ENCODE peak calls at places on chromosomes 7 and 10, in six cellular contexts. One of them, this sample, is unnamed.

GRCh38 chr7:148962823-148963582 is 65.3 kb downstream of the PDIA4 start:
- DNase-seq in NCI-H187: peak
- DNase-seq in foreskin fibroblast: peak
- DNase-seq in MV-4-11: peak
- DNase-seq in stimulated activated CD8-positive, alpha-beta memory T cell treated with anti-CD3 and anti-CD28 coated beads, Interleukin-15, amount 100 ng/mL, for 4 hours: peak
- DNase-seq in NCI-H2081: peak
- DNase-seq in this sample: no peak

GRCh38 chr7:123769371-123769770 is 20.6 kb upstream of the WASL start:
- DNase-seq in NCI-H187: no peak
- DNase-seq in foreskin fibroblast: peak
- DNase-seq in MV-4-11: no peak
- DNase-seq in stimulated activated CD8-positive, alpha-beta memory T cell treated with anti-CD3 and anti-CD28 coated beads, Interleukin-15, amount 100 ng/mL, for 4 hours: no peak
- DNase-seq in NCI-H2081: no peak
- DNase-seq in this sample: peak

GRCh38 chr7:31633894-31634494 is 53.0 kb upstream of the PPP1R17 start:
- DNase-seq in NCI-H187: no peak
- DNase-seq in foreskin fibroblast: peak
- DNase-seq in MV-4-11: peak
- DNase-seq in stimulated activated CD8-positive, alpha-beta memory T cell treated with anti-CD3 and anti-CD28 coated beads, Interleukin-15, amount 100 ng/mL, for 4 hours: no peak
- DNase-seq in NCI-H2081: peak
- DNase-seq in this sample: peak

GRCh38 chr10:127612-128432 is 7.4 kb upstream of the ZMYND11 start:
- DNase-seq in NCI-H187: no peak
- DNase-seq in foreskin fibroblast: no peak
- DNase-seq in MV-4-11: peak
- DNase-seq in stimulated activated CD8-positive, alpha-beta memory T cell treated with anti-CD3 and anti-CD28 coated beads, Interleukin-15, amount 100 ng/mL, for 4 hours: no peak
- DNase-seq in NCI-H2081: no peak
- DNase-seq in this sample: no peak

GRCh38 chr7:137970263-137970975 is 31.5 kb downstream of the CREB3L2 start:
- DNase-seq in NCI-H187: no peak
- DNase-seq in foreskin fibroblast: peak
- DNase-seq in MV-4-11: peak
- DNase-seq in stimulated activated CD8-positive, alpha-beta memory T cell treated with anti-CD3 and anti-CD28 coated beads, Interleukin-15, amount 100 ng/mL, for 4 hours: no peak
- DNase-seq in NCI-H2081: no peak
- DNase-seq in this sample: no peak

GRCh38 chr10:74628136-74628535 is 198.3 kb upstream of the KAT6B start:
- DNase-seq in NCI-H187: no peak
- DNase-seq in foreskin fibroblast: peak
- DNase-seq in MV-4-11: no peak
- DNase-seq in stimulated activated CD8-positive, alpha-beta memory T cell treated with anti-CD3 and anti-CD28 coated beads, Interleukin-15, amount 100 ng/mL, for 4 hours: no peak
- DNase-seq in NCI-H2081: no peak
- DNase-seq in this sample: no peak

GRCh38 chr10:43252785-43253341 is 14.0 kb downstream of the RASGEF1A start:
- DNase-seq in NCI-H187: no peak
- DNase-seq in foreskin fibroblast: no peak
- DNase-seq in MV-4-11: no peak
- DNase-seq in stimulated activated CD8-positive, alpha-beta memory T cell treated with anti-CD3 and anti-CD28 coated beads, Interleukin-15, amount 100 ng/mL, for 4 hours: no peak
- DNase-seq in NCI-H2081: no peak
- DNase-seq in this sample: no peak

GRCh38 chr10:124849111-124849773 is 47.6 kb downstream of the ABRAXAS2 start:
- DNase-seq in NCI-H187: no peak
- DNase-seq in foreskin fibroblast: no peak
- DNase-seq in MV-4-11: no peak
- DNase-seq in stimulated activated CD8-positive, alpha-beta memory T cell treated with anti-CD3 and anti-CD28 coated beads, Interleukin-15, amount 100 ng/mL, for 4 hours: no peak
- DNase-seq in NCI-H2081: no peak
- DNase-seq in this sample: no peak

GRCh38 chr7:134732739-134733138 is 46.7 kb upstream of the CALD1 start:
- DNase-seq in NCI-H187: no peak
- DNase-seq in foreskin fibroblast: no peak
- DNase-seq in MV-4-11: no peak
- DNase-seq in stimulated activated CD8-positive, alpha-beta memory T cell treated with anti-CD3 and anti-CD28 coated beads, Interleukin-15, amount 100 ng/mL, for 4 hours: no peak
- DNase-seq in NCI-H2081: no peak
- DNase-seq in this sample: no peak

GRCh38 chr10:129888784-129889616 is 75.1 kb downstream of the EBF3 start:
- DNase-seq in NCI-H187: no peak
- DNase-seq in foreskin fibroblast: peak
- DNase-seq in MV-4-11: no peak
- DNase-seq in stimulated activated CD8-positive, alpha-beta memory T cell treated with anti-CD3 and anti-CD28 coated beads, Interleukin-15, amount 100 ng/mL, for 4 hours: peak
- DNase-seq in NCI-H2081: no peak
- DNase-seq in this sample: no peak

GRCh38 chr10:119680668-119681070 is 29.5 kb downstream of the BAG3 start:
- DNase-seq in NCI-H187: no peak
- DNase-seq in foreskin fibroblast: peak
- DNase-seq in MV-4-11: no peak
- DNase-seq in stimulated activated CD8-positive, alpha-beta memory T cell treated with anti-CD3 and anti-CD28 coated beads, Interleukin-15, amount 100 ng/mL, for 4 hours: no peak
- DNase-seq in NCI-H2081: no peak
- DNase-seq in this sample: peak

GRCh38 chr7:17105701-17106100 is 192.8 kb upstream of the AHR start:
- DNase-seq in NCI-H187: no peak
- DNase-seq in foreskin fibroblast: peak
- DNase-seq in MV-4-11: no peak
- DNase-seq in stimulated activated CD8-positive, alpha-beta memory T cell treated with anti-CD3 and anti-CD28 coated beads, Interleukin-15, amount 100 ng/mL, for 4 hours: no peak
- DNase-seq in NCI-H2081: no peak
- DNase-seq in this sample: no peak

GRCh38 chr7:115707684-115708341 is 322.8 kb downstream of the TFEC start:
- DNase-seq in NCI-H187: peak
- DNase-seq in foreskin fibroblast: no peak
- DNase-seq in MV-4-11: no peak
- DNase-seq in stimulated activated CD8-positive, alpha-beta memory T cell treated with anti-CD3 and anti-CD28 coated beads, Interleukin-15, amount 100 ng/mL, for 4 hours: no peak
- DNase-seq in NCI-H2081: peak
- DNase-seq in this sample: no peak

GRCh38 chr7:30285067-30285530 is 702 bp downstream of the ZNRF2 start:
- DNase-seq in NCI-H187: no peak
- DNase-seq in foreskin fibroblast: peak
- DNase-seq in MV-4-11: no peak
- DNase-seq in stimulated activated CD8-positive, alpha-beta memory T cell treated with anti-CD3 and anti-CD28 coated beads, Interleukin-15, amount 100 ng/mL, for 4 hours: no peak
- DNase-seq in NCI-H2081: peak
- DNase-seq in this sample: no peak

GRCh38 chr7:3957735-3958491 is 656.9 kb downstream of the SDK1 start:
- DNase-seq in NCI-H187: no peak
- DNase-seq in foreskin fibroblast: no peak
- DNase-seq in MV-4-11: no peak
- DNase-seq in stimulated activated CD8-positive, alpha-beta memory T cell treated with anti-CD3 and anti-CD28 coated beads, Interleukin-15, amount 100 ng/mL, for 4 hours: no peak
- DNase-seq in NCI-H2081: no peak
- DNase-seq in this sample: no peak

GRCh38 chr7:65974876-65975275 is 7.1 kb downstream of the GUSB start:
- DNase-seq in NCI-H187: no peak
- DNase-seq in foreskin fibroblast: no peak
- DNase-seq in MV-4-11: no peak
- DNase-seq in stimulated activated CD8-positive, alpha-beta memory T cell treated with anti-CD3 and anti-CD28 coated beads, Interleukin-15, amount 100 ng/mL, for 4 hours: no peak
- DNase-seq in NCI-H2081: no peak
- DNase-seq in this sample: no peak

GRCh38 chr7:17041324-17041723 is 159.5 kb upstream of the AGR3 start:
- DNase-seq in NCI-H187: no peak
- DNase-seq in foreskin fibroblast: peak
- DNase-seq in MV-4-11: peak
- DNase-seq in stimulated activated CD8-positive, alpha-beta memory T cell treated with anti-CD3 and anti-CD28 coated beads, Interleukin-15, amount 100 ng/mL, for 4 hours: no peak
- DNase-seq in NCI-H2081: peak
- DNase-seq in this sample: peak

GRCh38 chr10:71255817-71256660 is 43.7 kb downstream of the UNC5B start:
- DNase-seq in NCI-H187: peak
- DNase-seq in foreskin fibroblast: peak
- DNase-seq in MV-4-11: no peak
- DNase-seq in stimulated activated CD8-positive, alpha-beta memory T cell treated with anti-CD3 and anti-CD28 coated beads, Interleukin-15, amount 100 ng/mL, for 4 hours: no peak
- DNase-seq in NCI-H2081: peak
- DNase-seq in this sample: no peak

GRCh38 chr10:32943854-32944661 is 14.0 kb downstream of the ITGB1 start:
- DNase-seq in NCI-H187: no peak
- DNase-seq in foreskin fibroblast: no peak
- DNase-seq in MV-4-11: peak
- DNase-seq in stimulated activated CD8-positive, alpha-beta memory T cell treated with anti-CD3 and anti-CD28 coated beads, Interleukin-15, amount 100 ng/mL, for 4 hours: no peak
- DNase-seq in NCI-H2081: no peak
- DNase-seq in this sample: peak

GRCh38 chr7:80047856-80048459 is 86.7 kb upstream of the GNAI1 start:
- DNase-seq in NCI-H187: no peak
- DNase-seq in foreskin fibroblast: peak
- DNase-seq in MV-4-11: no peak
- DNase-seq in stimulated activated CD8-positive, alpha-beta memory T cell treated with anti-CD3 and anti-CD28 coated beads, Interleukin-15, amount 100 ng/mL, for 4 hours: no peak
- DNase-seq in NCI-H2081: peak
- DNase-seq in this sample: no peak

GRCh38 chr7:84876036-84876821 is 310.6 kb downstream of the SEMA3D start:
- DNase-seq in NCI-H187: no peak
- DNase-seq in foreskin fibroblast: no peak
- DNase-seq in MV-4-11: no peak
- DNase-seq in stimulated activated CD8-positive, alpha-beta memory T cell treated with anti-CD3 and anti-CD28 coated beads, Interleukin-15, amount 100 ng/mL, for 4 hours: no peak
- DNase-seq in NCI-H2081: no peak
- DNase-seq in this sample: no peak

GRCh38 chr10:122186822-122187810 is 84.0 kb upstream of the BTBD16 start:
- DNase-seq in NCI-H187: no peak
- DNase-seq in foreskin fibroblast: no peak
- DNase-seq in MV-4-11: peak
- DNase-seq in stimulated activated CD8-positive, alpha-beta memory T cell treated with anti-CD3 and anti-CD28 coated beads, Interleukin-15, amount 100 ng/mL, for 4 hours: no peak
- DNase-seq in NCI-H2081: peak
- DNase-seq in this sample: no peak

GRCh38 chr7:28478661-28479060 is 66.3 kb downstream of the CREB5 start:
- DNase-seq in NCI-H187: no peak
- DNase-seq in foreskin fibroblast: no peak
- DNase-seq in MV-4-11: no peak
- DNase-seq in stimulated activated CD8-positive, alpha-beta memory T cell treated with anti-CD3 and anti-CD28 coated beads, Interleukin-15, amount 100 ng/mL, for 4 hours: no peak
- DNase-seq in NCI-H2081: peak
- DNase-seq in this sample: no peak

GRCh38 chr7:64807731-64808365 is 13.6 kb downstream of the ZNF138 start:
- DNase-seq in NCI-H187: no peak
- DNase-seq in foreskin fibroblast: no peak
- DNase-seq in MV-4-11: no peak
- DNase-seq in stimulated activated CD8-positive, alpha-beta memory T cell treated with anti-CD3 and anti-CD28 coated beads, Interleukin-15, amount 100 ng/mL, for 4 hours: no peak
- DNase-seq in NCI-H2081: no peak
- DNase-seq in this sample: no peak

GRCh38 chr7:139560678-139561077 is 37.2 kb downstream of the CLEC2L start:
- DNase-seq in NCI-H187: peak
- DNase-seq in foreskin fibroblast: no peak
- DNase-seq in MV-4-11: no peak
- DNase-seq in stimulated activated CD8-positive, alpha-beta memory T cell treated with anti-CD3 and anti-CD28 coated beads, Interleukin-15, amount 100 ng/mL, for 4 hours: no peak
- DNase-seq in NCI-H2081: peak
- DNase-seq in this sample: no peak

GRCh38 chr7:26858735-26859134 is 5.7 kb downstream of the SKAP2 start:
- DNase-seq in NCI-H187: no peak
- DNase-seq in foreskin fibroblast: no peak
- DNase-seq in MV-4-11: no peak
- DNase-seq in stimulated activated CD8-positive, alpha-beta memory T cell treated with anti-CD3 and anti-CD28 coated beads, Interleukin-15, amount 100 ng/mL, for 4 hours: no peak
- DNase-seq in NCI-H2081: no peak
- DNase-seq in this sample: no peak

GRCh38 chr7:20598479-20599419 is 16.7 kb upstream of the ABCB5 start:
- DNase-seq in NCI-H187: no peak
- DNase-seq in foreskin fibroblast: peak
- DNase-seq in MV-4-11: peak
- DNase-seq in stimulated activated CD8-positive, alpha-beta memory T cell treated with anti-CD3 and anti-CD28 coated beads, Interleukin-15, amount 100 ng/mL, for 4 hours: no peak
- DNase-seq in NCI-H2081: peak
- DNase-seq in this sample: peak

GRCh38 chr10:132294196-132294520 is 13.6 kb downstream of the STK32C start:
- DNase-seq in NCI-H187: no peak
- DNase-seq in foreskin fibroblast: no peak
- DNase-seq in MV-4-11: no peak
- DNase-seq in stimulated activated CD8-positive, alpha-beta memory T cell treated with anti-CD3 and anti-CD28 coated beads, Interleukin-15, amount 100 ng/mL, for 4 hours: no peak
- DNase-seq in NCI-H2081: no peak
- DNase-seq in this sample: no peak

GRCh38 chr7:28155964-28156363 is 24.6 kb downstream of the JAZF1 start:
- DNase-seq in NCI-H187: no peak
- DNase-seq in foreskin fibroblast: peak
- DNase-seq in MV-4-11: no peak
- DNase-seq in stimulated activated CD8-positive, alpha-beta memory T cell treated with anti-CD3 and anti-CD28 coated beads, Interleukin-15, amount 100 ng/mL, for 4 hours: no peak
- DNase-seq in NCI-H2081: no peak
- DNase-seq in this sample: peak

GRCh38 chr7:129949292-129950133 is 3.2 kb downstream of the UBE2H start:
- DNase-seq in NCI-H187: no peak
- DNase-seq in foreskin fibroblast: peak
- DNase-seq in MV-4-11: peak
- DNase-seq in stimulated activated CD8-positive, alpha-beta memory T cell treated with anti-CD3 and anti-CD28 coated beads, Interleukin-15, amount 100 ng/mL, for 4 hours: no peak
- DNase-seq in NCI-H2081: peak
- DNase-seq in this sample: peak

GRCh38 chr7:36107926-36108631 is 45.0 kb upstream of the EEPD1 start:
- DNase-seq in NCI-H187: no peak
- DNase-seq in foreskin fibroblast: no peak
- DNase-seq in MV-4-11: no peak
- DNase-seq in stimulated activated CD8-positive, alpha-beta memory T cell treated with anti-CD3 and anti-CD28 coated beads, Interleukin-15, amount 100 ng/mL, for 4 hours: no peak
- DNase-seq in NCI-H2081: no peak
- DNase-seq in this sample: no peak

This sample was measured in foreskin keratinocyte.